ENCODE peak calls at places on chromosomes 1 and 21, in four cellular contexts. Q, U, F and G are unnamed samples. For H3K27me3 and H3K4me1, the result is how much of the 10 kb centered on the place peaks cover.

GRCh38 chr1:43267291-43267805 is 2.4 kb upstream of the TMEM125 start:
- DNase-seq in U (no peak), Q (no peak), F (no peak), G (no peak)

GRCh38 chr1:179995576-179995975 is 41.0 kb downstream of the CEP350 start:
- DNase-seq in F (no peak), U (no peak), Q (no peak), G (no peak)

GRCh38 chr1:44146536-44147361 is 5.3 kb upstream of the KLF18 start:
- DNase-seq in Q (no peak), U (no peak), F (no peak), G (no peak)

GRCh38 chr1:96365596-96365995 is 356.0 kb upstream of the PTBP2 start:
- DNase-seq in Q (no peak), F (no peak), U (no peak), G (no peak)

GRCh38 chr1:180912801-180913616 is at the start of gene KIAA1614:
- DNase-seq in Q (peak), U (no peak), F (no peak), G (no peak)

GRCh38 chr1:236253918-236254637 is 27.7 kb downstream of the ERO1B start:
- DNase-seq in U (no peak), Q (no peak), F (no peak), G (no peak)

GRCh38 chr21:38839683-38840286 is 34.1 kb downstream of the ETS2 start:
- DNase-seq in Q (no peak), U (no peak), F (no peak), G (no peak)

GRCh38 chr1:13228343-13228781 is 2.4 kb upstream of the PRAMEF18 start:
- DNase-seq in F (no peak), Q (no peak), U (no peak), G (no peak)

GRCh38 chr1:228185641-228185965 is 20.0 kb downstream of the IBA57 start:
- DNase-seq in U (peak), Q (no peak), F (no peak), G (no peak)

GRCh38 chr1:157966034-157966671 is 27.3 kb upstream of the KIRREL1 start:
- DNase-seq in F (no peak), Q (no peak), U (no peak), G (no peak)

GRCh38 chr21:34595457-34595856 is 19.5 kb downstream of the RCAN1 start:
- DNase-seq in U (no peak), F (no peak), Q (no peak), G (no peak)

GRCh38 chr1:29839726-29840125 is 603.4 kb downstream of the PTPRU start:
- DNase-seq in U (no peak), Q (no peak), F (no peak), G (no peak)

GRCh38 chr1:145978477-145978859 is 14.0 kb downstream of the POLR3GL start:
- DNase-seq in Q (no peak), U (no peak), F (no peak), G (no peak)

GRCh38 chr21:40120944-40121575 is 253.8 kb downstream of the PCP4 start:
- DNase-seq in U (no peak), Q (no peak), F (no peak), G (no peak)

GRCh38 chr1:204366759-204367158 is 7.0 kb upstream of the PLEKHA6 start:
- DNase-seq in F (no peak), Q (no peak), U (no peak), G (no peak)

GRCh38 chr21:44267655-44268142 is 6.0 kb upstream of the DNMT3L start:
- DNase-seq in F (no peak), U (no peak), Q (no peak), G (no peak)

GRCh38 chr1:24929876-24930702 is at the start of gene RUNX3:
- DNase-seq in F (no peak), U (peak), Q (peak), G (no peak)

GRCh38 chr1:66253330-66253921 is 280.5 kb upstream of the SGIP1 start:
- DNase-seq in Q (no peak), F (no peak), U (no peak), G (no peak)

GRCh38 chr1:117093091-117093534 is 28.4 kb downstream of the TRIM45 start:
- DNase-seq in F (no peak), Q (no peak), U (no peak), G (peak)

GRCh38 chr1:229432116-229432461 is 1.8 kb downstream of the ACTA1 start:
- DNase-seq in U (no peak), F (no peak), Q (no peak), G (no peak)

GRCh38 chr1:229432905-229433304 is 989 bp downstream of the ACTA1 start:
- DNase-seq in F (no peak), Q (no peak), U (no peak), G (no peak)

GRCh38 chr1:229431270-229432115 is 2.4 kb downstream of the ACTA1 start:
- DNase-seq in F (no peak), Q (no peak), U (no peak), G (no peak)

GRCh38 chr1:229428256-229428655 is 5.6 kb downstream of the ACTA1 start:
- DNase-seq in F (no peak), U (no peak), Q (no peak), G (no peak)

GRCh38 chr1:229430761-229431269 is 3.1 kb downstream of the ACTA1 start:
- DNase-seq in Q (peak), F (peak), U (no peak), G (no peak)
- H3K27me3 ChIP-seq in Q (half or more), F (half or more), U (half or more), G (under half)

GRCh38 chr1:111798580-111798979 is 42.9 kb downstream of the DDX20 start:
- DNase-seq in F (no peak), Q (no peak), U (no peak), G (no peak)

GRCh38 chr1:111795401-111795800 is 39.7 kb downstream of the DDX20 start:
- DNase-seq in U (no peak), F (no peak), Q (no peak), G (no peak)

GRCh38 chr1:111789666-111790316 is 34.1 kb downstream of the DDX20 start:
- DNase-seq in Q (no peak), U (no peak), F (no peak), G (no peak)

GRCh38 chr1:111792249-111792648 is 36.5 kb downstream of the DDX20 start:
- DNase-seq in U (no peak), Q (no peak), F (no peak), G (no peak)

GRCh38 chr1:111793896-111794295 is 38.2 kb downstream of the DDX20 start:
- DNase-seq in Q (no peak), U (no peak), F (no peak), G (no peak)
- H3K27ac ChIP-seq in Q (no peak), U (no peak), F (no peak), G (no peak)

DNA sequence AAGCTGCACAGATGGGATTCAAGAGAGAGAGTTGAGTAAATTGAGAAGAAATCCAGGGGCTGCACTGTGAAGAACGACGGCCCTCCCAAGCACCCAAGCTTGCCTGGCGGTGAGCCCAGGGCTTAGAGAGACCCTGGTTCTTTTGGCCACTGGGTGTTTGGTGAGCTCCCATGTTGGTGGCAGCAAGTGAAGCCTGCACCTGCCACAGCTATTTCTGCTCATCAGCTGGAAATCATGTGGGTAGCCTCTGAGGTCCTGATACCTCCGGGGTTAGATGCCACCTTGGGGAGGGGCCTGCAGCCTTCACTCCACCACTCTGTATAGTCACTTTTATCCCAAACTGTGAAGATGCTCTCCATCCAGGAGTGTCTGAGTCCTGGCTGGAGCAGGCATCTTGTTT is 6.1 kb upstream of the BTG2 start:
- DNase-seq in Q (no peak), U (no peak), F (no peak), G (no peak)
- H3K4me1 ChIP-seq in Q (under half), U (under half), F (under half), G (under half)

DNA sequence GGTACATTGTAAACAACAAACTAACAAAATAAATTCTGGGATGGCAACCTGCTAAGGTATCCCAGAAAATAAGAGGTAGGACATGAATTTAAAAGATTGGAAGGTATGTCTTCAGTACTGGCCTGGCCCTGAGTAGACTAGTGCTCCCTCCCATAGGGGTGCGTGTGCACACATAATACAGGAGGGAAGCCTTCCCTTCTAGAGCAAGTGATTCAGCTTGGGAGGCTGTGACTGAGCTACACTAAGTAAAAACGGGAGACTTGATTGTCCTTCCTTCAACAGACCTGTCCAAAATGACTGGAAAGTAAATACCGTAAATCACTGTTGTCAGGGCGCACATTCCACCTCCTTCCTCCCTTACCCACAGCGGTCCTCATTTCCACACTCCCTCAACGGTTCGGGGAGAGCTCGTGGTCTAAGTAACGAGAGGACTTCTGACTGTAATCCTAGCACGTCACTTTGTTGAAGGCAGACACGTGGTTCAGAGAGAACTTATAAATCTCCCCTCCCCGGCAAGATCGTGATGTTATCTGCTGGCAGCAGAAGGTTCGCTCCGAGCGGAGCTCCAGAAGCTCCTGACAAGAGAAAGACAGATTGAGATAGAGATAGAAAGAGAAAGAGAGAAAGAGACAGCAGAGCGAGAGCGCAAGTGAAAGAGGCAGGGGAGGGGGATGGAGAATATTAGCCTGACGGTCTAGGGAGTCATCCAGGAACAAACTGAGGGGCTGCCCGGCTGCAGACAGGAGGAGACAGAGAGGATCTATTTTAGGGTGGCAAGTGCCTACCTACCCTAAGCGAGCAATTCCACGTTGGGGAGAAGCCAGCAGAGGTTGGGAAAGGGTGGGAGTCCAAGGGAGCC is at the start of gene TGFB2:
- DNase-seq in Q (no peak), F (peak), U (no peak), G (no peak)
- H3K27me3 ChIP-seq in Q (under half), F (under half), U (under half), G (under half)

GRCh38 chr1:94621392-94621791 is 79.8 kb upstream of the F3 start:
- DNase-seq in Q (no peak), U (no peak), F (no peak), G (no peak)
- H3K27ac ChIP-seq in Q (no peak), U (no peak), F (no peak), G (no peak)

DNA sequence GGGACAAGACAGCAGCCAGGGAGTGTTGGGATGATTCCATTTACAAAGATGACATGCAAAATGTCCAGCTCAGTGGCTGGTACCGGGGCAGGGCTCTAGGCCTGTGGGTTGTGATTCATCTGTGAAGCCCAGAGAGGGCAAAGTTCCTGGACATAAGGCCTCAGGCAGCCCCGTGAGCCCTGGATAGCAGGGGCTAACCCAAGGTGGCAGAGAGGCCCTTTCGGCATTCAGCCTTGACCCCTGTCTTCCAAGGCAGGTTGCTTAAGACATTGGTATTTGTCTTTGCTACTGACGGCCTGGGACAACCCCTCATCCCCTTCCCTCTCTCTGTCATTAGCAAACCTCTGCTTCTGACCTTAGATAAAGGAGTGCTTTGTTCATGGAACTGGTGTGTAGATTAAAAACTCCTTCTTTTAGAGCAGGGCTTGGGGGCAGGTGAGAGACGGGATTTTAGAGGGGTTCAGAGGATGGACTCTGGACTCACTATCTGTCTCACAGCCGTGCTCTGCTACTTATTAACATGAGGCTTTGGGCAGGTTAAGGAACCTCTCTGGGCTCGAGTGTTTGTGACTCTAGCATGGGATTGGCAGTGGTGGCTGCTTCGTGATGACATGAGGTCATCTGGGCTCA is 36.3 kb downstream of the TMEM51 start:
- DNase-seq in U (no peak), F (no peak), Q (no peak), G (no peak)
- H3K4me1 ChIP-seq in U (under half), F (under half), Q (under half), G (under half)

DNA sequence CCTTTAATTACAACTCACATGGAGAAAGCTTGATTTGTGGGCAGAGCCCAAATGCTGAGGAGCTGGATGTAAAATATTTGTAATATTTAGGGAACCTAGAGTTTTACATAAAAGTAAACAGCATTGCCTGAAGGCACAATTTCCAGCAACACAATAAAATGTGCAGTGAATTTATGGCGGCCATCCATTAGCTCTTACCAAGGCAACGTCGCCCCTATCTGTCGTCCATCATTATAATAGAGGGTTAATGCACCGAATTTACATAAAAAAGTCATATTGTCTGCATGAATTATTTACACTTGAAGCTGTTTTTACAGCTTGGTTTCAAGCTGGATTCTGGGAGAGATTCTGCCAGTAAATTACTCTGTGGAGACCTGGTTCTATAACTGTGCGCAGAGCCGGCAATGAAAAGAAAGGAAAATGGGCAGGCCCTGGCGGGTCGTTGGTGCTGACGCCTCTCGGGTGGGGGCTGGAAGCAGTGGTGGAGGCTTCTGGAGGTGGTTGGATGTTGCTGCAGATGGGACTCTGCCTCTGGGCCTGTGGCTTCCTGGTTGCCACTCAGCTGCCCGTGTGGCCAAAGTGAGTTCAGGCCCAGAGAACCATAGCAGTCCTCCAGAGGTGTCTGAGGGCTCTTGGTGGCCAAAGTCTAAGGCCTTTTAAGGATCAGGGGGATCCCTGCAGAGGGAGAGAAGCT is 48.9 kb upstream of the POU3F1 start:
- DNase-seq in U (no peak), F (no peak), Q (no peak), G (no peak)
- H3K27me3 ChIP-seq in U (under half), F (under half), Q (half or more), G (under half)

GRCh38 chr21:25243809-25244208 is 363.5 kb downstream of the MRPL39 start:
- DNase-seq in U (no peak), Q (no peak), F (no peak), G (no peak)
- H3K27ac ChIP-seq in U (no peak), Q (no peak), F (no peak), G (no peak)

GRCh38 chr1:58157281-58157680 is 389.2 kb downstream of the OMA1 start:
- DNase-seq in F (no peak), Q (no peak), U (no peak), G (no peak)
- H3K4me1 ChIP-seq in F (under half), Q (under half), U (under half), G (under half)